ENCODE peak calls at places on chromosome 20, in eight cellular contexts. V, K, L, R, J, B, T and Y are unnamed samples.

GRCh38 chr20:6671829-6672228 is 95.7 kb upstream of the BMP2 start:
- DNase-seq in V (no peak), K (no peak), L (no peak), R (no peak), J (no peak), B (no peak), T (no peak), Y (no peak)

GRCh38 chr20:3237958-3238615 is 903 bp downstream of the SLC4A11 start:
- DNase-seq in V (no peak), K (no peak), L (no peak), R (no peak), J (no peak), B (no peak), T (no peak), Y (no peak)

GRCh38 chr20:56361888-56362287 is 3.1 kb downstream of the FAM210B start:
- DNase-seq in V (no peak), K (no peak), L (no peak), R (no peak), J (no peak), B (no peak), T (no peak), Y (no peak)

GRCh38 chr20:51487076-51487475 is 55.4 kb downstream of the NFATC2 start:
- DNase-seq in V (no peak), K (no peak), L (no peak), R (no peak), J (no peak), B (no peak), T (no peak), Y (no peak)

GRCh38 chr20:62404112-62404665 is 2.9 kb downstream of the CABLES2 start:
- DNase-seq in V (no peak), K (no peak), L (no peak), R (no peak), J (no peak), B (no peak), T (no peak), Y (no peak)

GRCh38 chr20:63553251-63553932 is 567 bp upstream of the FNDC11 start:
- DNase-seq in V (peak), K (peak), L (peak), R (peak), J (peak), B (peak), T (peak), Y (peak)

GRCh38 chr20:58277578-58278344 is 31.8 kb upstream of the RAB22A start:
- DNase-seq in V (no peak), K (no peak), L (no peak), R (no peak), J (no peak), B (no peak), T (no peak), Y (no peak)

GRCh38 chr20:634526-634925 is 18.5 kb downstream of the SRXN1 start:
- DNase-seq in V (no peak), K (no peak), L (no peak), R (no peak), J (no peak), B (no peak), T (no peak), Y (no peak)

GRCh38 chr20:34558320-34559202 is at the start of gene MAP1LC3A:
- DNase-seq in V (peak), K (peak), L (peak), R (no peak), J (peak), B (peak), T (peak), Y (peak)

GRCh38 chr20:34066476-34067090 is 45.5 kb downstream of the EIF2S2 start:
- DNase-seq in V (no peak), K (peak), L (no peak), R (peak), J (no peak), B (no peak), T (peak), Y (no peak)

GRCh38 chr20:62617711-62618483 is 24.4 kb upstream of the SLCO4A1 start:
- DNase-seq in V (peak), K (no peak), L (peak), R (no peak), J (peak), B (peak), T (no peak), Y (no peak)

GRCh38 chr20:23441850-23442313 is 2.4 kb downstream of the CSTL1 start:
- DNase-seq in V (peak), K (peak), L (no peak), R (peak), J (peak), B (no peak), T (peak), Y (peak)

GRCh38 chr20:25081730-25082497 is at the start of gene VSX1:
- DNase-seq in V (no peak), K (no peak), L (no peak), R (no peak), J (no peak), B (no peak), T (no peak), Y (no peak)

GRCh38 chr20:54550776-54551396 is 75.5 kb downstream of the DOK5 start:
- DNase-seq in V (no peak), K (peak), L (no peak), R (no peak), J (no peak), B (no peak), T (peak), Y (no peak)

GRCh38 chr20:62831854-62832211 is 15.0 kb downstream of the COL9A3 start:
- DNase-seq in V (no peak), K (no peak), L (no peak), R (no peak), J (no peak), B (no peak), T (no peak), Y (no peak)

GRCh38 chr20:4468114-4468513 is 253.6 kb upstream of the PRND start:
- DNase-seq in V (no peak), K (no peak), L (no peak), R (no peak), J (no peak), B (no peak), T (no peak), Y (no peak)

GRCh38 chr20:53642196-53643030 is 48.8 kb upstream of the ZNF217 start:
- DNase-seq in V (no peak), K (peak), L (peak), R (peak), J (peak), B (no peak), T (peak), Y (peak)

GRCh38 chr20:21453676-21454075 is 56.4 kb upstream of the NKX2-4 start:
- DNase-seq in V (no peak), K (no peak), L (no peak), R (no peak), J (no peak), B (no peak), T (no peak), Y (no peak)

GRCh38 chr20:25178563-25179438 is 16.7 kb upstream of the ENTPD6 start:
- DNase-seq in V (peak), K (peak), L (no peak), R (peak), J (no peak), B (no peak), T (peak), Y (no peak)

GRCh38 chr20:60820149-60820548 is 431.9 kb upstream of the CDH4 start:
- DNase-seq in V (no peak), K (no peak), L (no peak), R (no peak), J (no peak), B (no peak), T (no peak), Y (no peak)

GRCh38 chr20:63125581-63125892 is 90.4 kb downstream of the YTHDF1 start:
- DNase-seq in V (no peak), K (no peak), L (no peak), R (no peak), J (no peak), B (no peak), T (no peak), Y (no peak)

GRCh38 chr20:1299522-1299921 is 29.4 kb downstream of the SDCBP2 start:
- DNase-seq in V (no peak), K (no peak), L (no peak), R (peak), J (no peak), B (no peak), T (no peak), Y (no peak)

GRCh38 chr20:61708891-61709290 is 356.8 kb downstream of the TAF4 start:
- DNase-seq in V (no peak), K (no peak), L (no peak), R (no peak), J (no peak), B (no peak), T (no peak), Y (no peak)

GRCh38 chr20:47373206-47373722 is 16.8 kb upstream of the ZMYND8 start:
- DNase-seq in V (no peak), K (no peak), L (no peak), R (no peak), J (no peak), B (no peak), T (no peak), Y (no peak)

GRCh38 chr20:59604770-59605665 is 678 bp downstream of the PHACTR3 start:
- DNase-seq in V (no peak), K (no peak), L (no peak), R (no peak), J (no peak), B (no peak), T (no peak), Y (no peak)

GRCh38 chr20:40522405-40522804 is 166.6 kb downstream of the MAFB start:
- DNase-seq in V (no peak), K (no peak), L (no peak), R (no peak), J (no peak), B (no peak), T (no peak), Y (no peak)

GRCh38 chr20:4167261-4168004 is 152.1 kb upstream of the RNF24 start:
- DNase-seq in V (no peak), K (peak), L (no peak), R (peak), J (no peak), B (no peak), T (no peak), Y (no peak)

GRCh38 chr20:12936020-12936419 is 72.8 kb upstream of the SPTLC3 start:
- DNase-seq in V (no peak), K (no peak), L (no peak), R (no peak), J (no peak), B (no peak), T (no peak), Y (no peak)

GRCh38 chr20:24402234-24402633 is 67.2 kb upstream of the SYNDIG1 start:
- DNase-seq in V (no peak), K (no peak), L (no peak), R (no peak), J (no peak), B (no peak), T (no peak), Y (no peak)

GRCh38 chr20:39188264-39188765 is 226.2 kb downstream of the DHX35 start:
- DNase-seq in V (no peak), K (no peak), L (no peak), R (no peak), J (no peak), B (no peak), T (no peak), Y (no peak)

GRCh38 chr20:54362283-54362682 is 113.1 kb upstream of the DOK5 start:
- DNase-seq in V (no peak), K (no peak), L (no peak), R (peak), J (no peak), B (no peak), T (no peak), Y (no peak)

GRCh38 chr20:4299773-4300172 is 284.4 kb upstream of the RNF24 start:
- DNase-seq in V (no peak), K (no peak), L (no peak), R (no peak), J (no peak), B (no peak), T (peak), Y (no peak)

GRCh38 chr20:57612916-57613315 is 7.3 kb downstream of the ZBP1 start:
- DNase-seq in V (no peak), K (no peak), L (no peak), R (no peak), J (no peak), B (no peak), T (no peak), Y (no peak)

GRCh38 chr20:54208492-54209044 is 681 bp downstream of the PFDN4 start:
- DNase-seq in V (no peak), K (peak), L (no peak), R (no peak), J (no peak), B (no peak), T (peak), Y (no peak)

GRCh38 chr20:58650181-58650775 is 805 bp upstream of the STX16 start:
- DNase-seq in V (no peak), K (peak), L (no peak), R (no peak), J (peak), B (peak), T (no peak), Y (peak)

GRCh38 chr20:47789081-47789998 is 4.1 kb upstream of the SULF2 start:
- DNase-seq in V (no peak), K (peak), L (no peak), R (no peak), J (no peak), B (peak), T (peak), Y (no peak)

GRCh38 chr20:50304883-50305635 is 114.4 kb downstream of the CEBPB start:
- DNase-seq in V (peak), K (peak), L (no peak), R (no peak), J (peak), B (peak), T (peak), Y (no peak)

GRCh38 chr20:20711413-20711812 is 1.0 kb downstream of the RALGAPA2 start:
- DNase-seq in V (peak), K (no peak), L (no peak), R (no peak), J (no peak), B (no peak), T (no peak), Y (peak)